ENCODE peak calls at places on chromosomes 6 and 20, in nine cellular contexts. One of them, this sample, is unnamed.

GRCh38 chr6:110319843-110320242 is 38.3 kb downstream of the METTL24 start:
- DNase-seq in fibroblast of the aortic adventitia: no peak
- DNase-seq in sigmoid colon: no peak
- DNase-seq in T-cell: no peak
- DNase-seq in naive thymus-derived CD8-positive, alpha-beta T cell: no peak
- DNase-seq in globus pallidus: no peak
- DNase-seq in GF-D8: no peak
- DNase-seq in anterior cingulate cortex: no peak
- DNase-seq in ovary: no peak
- DNase-seq in this sample: no peak

GRCh38 chr6:42962502-42963178 is 2.1 kb downstream of the GNMT start:
- DNase-seq in sigmoid colon: no peak
- DNase-seq in anterior cingulate cortex: no peak
- DNase-seq in T-cell: no peak
- DNase-seq in naive thymus-derived CD8-positive, alpha-beta T cell: no peak
- DNase-seq in globus pallidus: no peak
- DNase-seq in GF-D8: no peak
- DNase-seq in ovary: no peak
- DNase-seq in fibroblast of the aortic adventitia: no peak
- DNase-seq in this sample: no peak

GRCh38 chr20:38094373-38094775 is 60.8 kb downstream of the RPRD1B start:
- DNase-seq in anterior cingulate cortex: no peak
- DNase-seq in fibroblast of the aortic adventitia: peak; percentile 72
- DNase-seq in ovary: no peak
- DNase-seq in T-cell: no peak
- DNase-seq in globus pallidus: no peak
- DNase-seq in GF-D8: peak; percentile 75
- DNase-seq in naive thymus-derived CD8-positive, alpha-beta T cell: no peak
- DNase-seq in sigmoid colon: peak; percentile 83
- DNase-seq in this sample: no peak

GRCh38 chr6:30763618-30764489 is 19.5 kb upstream of the IER3 start:
- DNase-seq in globus pallidus: no peak
- DNase-seq in naive thymus-derived CD8-positive, alpha-beta T cell: no peak
- DNase-seq in fibroblast of the aortic adventitia: no peak
- DNase-seq in GF-D8: no peak
- DNase-seq in sigmoid colon: no peak
- DNase-seq in anterior cingulate cortex: no peak
- DNase-seq in ovary: no peak
- DNase-seq in T-cell: no peak
- DNase-seq in this sample: no peak

GRCh38 chr6:92428443-92428842 is 990.9 kb downstream of the EPHA7 start:
- DNase-seq in ovary: no peak
- DNase-seq in GF-D8: no peak
- DNase-seq in sigmoid colon: no peak
- DNase-seq in anterior cingulate cortex: no peak
- DNase-seq in naive thymus-derived CD8-positive, alpha-beta T cell: no peak
- DNase-seq in T-cell: no peak
- DNase-seq in fibroblast of the aortic adventitia: no peak
- DNase-seq in globus pallidus: no peak
- DNase-seq in this sample: no peak

GRCh38 chr6:65646494-65647035 is 60.5 kb downstream of the EYS start:
- DNase-seq in globus pallidus: no peak
- DNase-seq in sigmoid colon: no peak
- DNase-seq in T-cell: no peak
- DNase-seq in naive thymus-derived CD8-positive, alpha-beta T cell: no peak
- DNase-seq in fibroblast of the aortic adventitia: no peak
- DNase-seq in ovary: no peak
- DNase-seq in anterior cingulate cortex: no peak
- DNase-seq in GF-D8: no peak
- DNase-seq in this sample: no peak

GRCh38 chr6:11033825-11034224 is 10.3 kb downstream of the ELOVL2 start:
- DNase-seq in GF-D8: no peak
- DNase-seq in sigmoid colon: no peak
- DNase-seq in naive thymus-derived CD8-positive, alpha-beta T cell: no peak
- DNase-seq in ovary: no peak
- DNase-seq in T-cell: no peak
- DNase-seq in globus pallidus: no peak
- DNase-seq in fibroblast of the aortic adventitia: peak; percentile 59
- DNase-seq in anterior cingulate cortex: no peak
- DNase-seq in this sample: no peak

GRCh38 chr6:49333345-49334120 is 129.5 kb downstream of the MMUT start:
- DNase-seq in sigmoid colon: no peak
- DNase-seq in anterior cingulate cortex: no peak
- DNase-seq in T-cell: no peak
- DNase-seq in GF-D8: no peak
- DNase-seq in ovary: no peak
- DNase-seq in naive thymus-derived CD8-positive, alpha-beta T cell: no peak
- DNase-seq in globus pallidus: no peak
- DNase-seq in fibroblast of the aortic adventitia: peak; percentile 84
- DNase-seq in this sample: no peak

GRCh38 chr20:52994184-52994970 is 22.2 kb downstream of the TSHZ2 start:
- DNase-seq in sigmoid colon: no peak
- DNase-seq in anterior cingulate cortex: no peak
- DNase-seq in globus pallidus: no peak
- DNase-seq in GF-D8: no peak
- DNase-seq in ovary: no peak
- DNase-seq in fibroblast of the aortic adventitia: no peak
- DNase-seq in naive thymus-derived CD8-positive, alpha-beta T cell: no peak
- DNase-seq in T-cell: no peak
- DNase-seq in this sample: no peak

GRCh38 chr6:2658788-2659187 is 91.9 kb downstream of the MYLK4 start:
- DNase-seq in naive thymus-derived CD8-positive, alpha-beta T cell: no peak
- DNase-seq in fibroblast of the aortic adventitia: no peak
- DNase-seq in T-cell: no peak
- DNase-seq in globus pallidus: no peak
- DNase-seq in ovary: no peak
- DNase-seq in GF-D8: no peak
- DNase-seq in sigmoid colon: no peak
- DNase-seq in anterior cingulate cortex: no peak
- DNase-seq in this sample: no peak

GRCh38 chr20:25984933-25985332 is 288.3 kb upstream of the ZNF337 start:
- DNase-seq in ovary: peak; percentile 74
- DNase-seq in GF-D8: no peak
- DNase-seq in naive thymus-derived CD8-positive, alpha-beta T cell: peak; percentile 16
- DNase-seq in fibroblast of the aortic adventitia: no peak
- DNase-seq in anterior cingulate cortex: no peak
- DNase-seq in globus pallidus: no peak
- DNase-seq in sigmoid colon: peak; percentile 78
- DNase-seq in T-cell: no peak
- DNase-seq in this sample: no peak

GRCh38 chr6:9405369-9405768 is 970.0 kb upstream of the SLC35B3 start:
- DNase-seq in GF-D8: no peak
- DNase-seq in ovary: no peak
- DNase-seq in anterior cingulate cortex: no peak
- DNase-seq in naive thymus-derived CD8-positive, alpha-beta T cell: no peak
- DNase-seq in fibroblast of the aortic adventitia: peak; percentile 54
- DNase-seq in sigmoid colon: no peak
- DNase-seq in globus pallidus: no peak
- DNase-seq in T-cell: no peak
- DNase-seq in this sample: no peak

GRCh38 chr20:20946122-20946759 is 159.9 kb downstream of the LINC00237 start:
- DNase-seq in naive thymus-derived CD8-positive, alpha-beta T cell: no peak
- DNase-seq in T-cell: no peak
- DNase-seq in ovary: no peak
- DNase-seq in sigmoid colon: no peak
- DNase-seq in GF-D8: no peak
- DNase-seq in fibroblast of the aortic adventitia: no peak
- DNase-seq in globus pallidus: no peak
- DNase-seq in anterior cingulate cortex: no peak
- DNase-seq in this sample: no peak

GRCh38 chr6:46893648-46894047 is 28.1 kb downstream of the ADGRF5 start:
- DNase-seq in GF-D8: no peak
- DNase-seq in sigmoid colon: no peak
- DNase-seq in globus pallidus: no peak
- DNase-seq in ovary: no peak
- DNase-seq in fibroblast of the aortic adventitia: peak; percentile 3
- DNase-seq in naive thymus-derived CD8-positive, alpha-beta T cell: no peak
- DNase-seq in T-cell: no peak
- DNase-seq in anterior cingulate cortex: no peak
- DNase-seq in this sample: no peak

GRCh38 chr6:6920984-6921313 is 186.8 kb upstream of the RREB1 start:
- DNase-seq in naive thymus-derived CD8-positive, alpha-beta T cell: no peak
- DNase-seq in fibroblast of the aortic adventitia: no peak
- DNase-seq in globus pallidus: no peak
- DNase-seq in GF-D8: no peak
- DNase-seq in ovary: no peak
- DNase-seq in anterior cingulate cortex: no peak
- DNase-seq in sigmoid colon: no peak
- DNase-seq in T-cell: no peak
- DNase-seq in this sample: no peak

GRCh38 chr20:61256365-61256764 is 4.3 kb downstream of the CDH4 start:
- DNase-seq in sigmoid colon: no peak
- DNase-seq in GF-D8: no peak
- DNase-seq in naive thymus-derived CD8-positive, alpha-beta T cell: no peak
- DNase-seq in ovary: no peak
- DNase-seq in anterior cingulate cortex: no peak
- DNase-seq in globus pallidus: no peak
- DNase-seq in T-cell: no peak
- DNase-seq in fibroblast of the aortic adventitia: no peak
- DNase-seq in this sample: no peak

GRCh38 chr6:24436979-24437378 is 34.2 kb downstream of the MRS2 start:
- DNase-seq in sigmoid colon: no peak
- DNase-seq in naive thymus-derived CD8-positive, alpha-beta T cell: no peak
- DNase-seq in ovary: no peak
- DNase-seq in T-cell: no peak
- DNase-seq in anterior cingulate cortex: no peak
- DNase-seq in fibroblast of the aortic adventitia: no peak
- DNase-seq in GF-D8: no peak
- DNase-seq in globus pallidus: no peak
- DNase-seq in this sample: no peak

GRCh38 chr20:58850693-58851174 is at the start of gene GNAS-AS1:
- DNase-seq in ovary: peak; percentile 25
- DNase-seq in anterior cingulate cortex: peak; percentile 37
- DNase-seq in sigmoid colon: peak; percentile 89
- DNase-seq in globus pallidus: peak; percentile 71
- DNase-seq in fibroblast of the aortic adventitia: peak; percentile 88
- DNase-seq in T-cell: peak; percentile 72
- DNase-seq in GF-D8: no peak
- DNase-seq in naive thymus-derived CD8-positive, alpha-beta T cell: peak; percentile 68
- DNase-seq in this sample: no peak

GRCh38 chr20:3226864-3227263 is 12.1 kb downstream of the SLC4A11 start:
- DNase-seq in sigmoid colon: no peak
- DNase-seq in globus pallidus: no peak
- DNase-seq in naive thymus-derived CD8-positive, alpha-beta T cell: no peak
- DNase-seq in ovary: no peak
- DNase-seq in fibroblast of the aortic adventitia: no peak
- DNase-seq in T-cell: no peak
- DNase-seq in GF-D8: no peak
- DNase-seq in anterior cingulate cortex: no peak
- DNase-seq in this sample: no peak

GRCh38 chr20:33262658-33263065 is 20.4 kb upstream of the BPIFB1 start:
- DNase-seq in GF-D8: peak; percentile 67
- DNase-seq in fibroblast of the aortic adventitia: peak; percentile 70
- DNase-seq in anterior cingulate cortex: peak; percentile 17
- DNase-seq in globus pallidus: peak; percentile 91
- DNase-seq in T-cell: no peak
- DNase-seq in ovary: no peak
- DNase-seq in naive thymus-derived CD8-positive, alpha-beta T cell: no peak
- DNase-seq in sigmoid colon: no peak
- DNase-seq in this sample: peak; percentile 10

GRCh38 chr6:26089272-26089671 is 2.0 kb downstream of the HFE start:
- DNase-seq in naive thymus-derived CD8-positive, alpha-beta T cell: no peak
- DNase-seq in fibroblast of the aortic adventitia: peak; percentile 59
- DNase-seq in globus pallidus: no peak
- DNase-seq in anterior cingulate cortex: no peak
- DNase-seq in GF-D8: no peak
- DNase-seq in ovary: no peak
- DNase-seq in T-cell: no peak
- DNase-seq in sigmoid colon: peak; percentile 83
- DNase-seq in this sample: no peak

GRCh38 chr20:24667689-24668383 is 198.4 kb downstream of the SYNDIG1 start:
- DNase-seq in anterior cingulate cortex: no peak
- DNase-seq in globus pallidus: no peak
- DNase-seq in sigmoid colon: no peak
- DNase-seq in fibroblast of the aortic adventitia: no peak
- DNase-seq in ovary: no peak
- DNase-seq in GF-D8: no peak
- DNase-seq in T-cell: no peak
- DNase-seq in naive thymus-derived CD8-positive, alpha-beta T cell: no peak
- DNase-seq in this sample: no peak

GRCh38 chr6:167472876-167473275 is 148.0 kb downstream of the TTLL2 start:
- DNase-seq in naive thymus-derived CD8-positive, alpha-beta T cell: no peak
- DNase-seq in GF-D8: no peak
- DNase-seq in ovary: no peak
- DNase-seq in T-cell: no peak
- DNase-seq in globus pallidus: no peak
- DNase-seq in sigmoid colon: no peak
- DNase-seq in fibroblast of the aortic adventitia: no peak
- DNase-seq in anterior cingulate cortex: no peak
- DNase-seq in this sample: no peak

GRCh38 chr6:108780784-108781183 is 67.4 kb upstream of the ARMC2 start:
- DNase-seq in ovary: no peak
- DNase-seq in globus pallidus: no peak
- DNase-seq in fibroblast of the aortic adventitia: no peak
- DNase-seq in T-cell: no peak
- DNase-seq in GF-D8: no peak
- DNase-seq in naive thymus-derived CD8-positive, alpha-beta T cell: no peak
- DNase-seq in sigmoid colon: no peak
- DNase-seq in anterior cingulate cortex: no peak
- DNase-seq in this sample: no peak

GRCh38 chr6:148892247-148892646 is 145.4 kb downstream of the UST start:
- DNase-seq in sigmoid colon: no peak
- DNase-seq in globus pallidus: no peak
- DNase-seq in GF-D8: no peak
- DNase-seq in fibroblast of the aortic adventitia: peak; percentile 69
- DNase-seq in anterior cingulate cortex: no peak
- DNase-seq in T-cell: no peak
- DNase-seq in ovary: no peak
- DNase-seq in naive thymus-derived CD8-positive, alpha-beta T cell: no peak
- DNase-seq in this sample: no peak

GRCh38 chr6:71460933-71461332 is 172.3 kb downstream of the OGFRL1 start:
- DNase-seq in GF-D8: no peak
- DNase-seq in ovary: no peak
- DNase-seq in anterior cingulate cortex: no peak
- DNase-seq in sigmoid colon: no peak
- DNase-seq in naive thymus-derived CD8-positive, alpha-beta T cell: no peak
- DNase-seq in T-cell: no peak
- DNase-seq in globus pallidus: no peak
- DNase-seq in fibroblast of the aortic adventitia: no peak
- DNase-seq in this sample: no peak

This sample was measured in glomerular endothelial cell.